ENCODE peak calls at places on chromosomes 3 and 15, in six cellular contexts. One of them, this sample, is unnamed.
A peak's percentile ranks its signal among the peaks of the same experiment; 100 is the strongest.

GRCh38 chr3:126147932-126148683 is 32.3 kb downstream of the ALDH1L1 start:
- DNase-seq in fibroblast of gingiva: no peak
- DNase-seq in pons: no peak
- DNase-seq in fibroblast of pulmonary artery: no peak
- DNase-seq in HT1080: no peak
- DNase-seq in activated B cell treated with CpG ODN at 0.5 μM for 24 hours: no peak
- DNase-seq in this sample: no peak

GRCh38 chr3:107241217-107241616 is 136.0 kb upstream of the CCDC54 start:
- DNase-seq in HT1080: peak; percentile 53
- DNase-seq in fibroblast of pulmonary artery: peak; percentile 41
- DNase-seq in activated B cell treated with CpG ODN at 0.5 μM for 24 hours: peak; percentile 20
- DNase-seq in pons: peak; percentile 54
- DNase-seq in fibroblast of gingiva: peak; percentile 16
- DNase-seq in this sample: no peak

GRCh38 chr3:3699816-3700633 is 99.2 kb upstream of the LRRN1 start:
- DNase-seq in HT1080: peak; percentile 47
- DNase-seq in pons: no peak
- DNase-seq in fibroblast of gingiva: no peak
- DNase-seq in fibroblast of pulmonary artery: no peak
- DNase-seq in activated B cell treated with CpG ODN at 0.5 μM for 24 hours: no peak
- DNase-seq in this sample: peak; percentile 27

GRCh38 chr3:88131695-88132094 is 18.1 kb upstream of the C3orf38 start:
- DNase-seq in fibroblast of gingiva: no peak
- DNase-seq in fibroblast of pulmonary artery: no peak
- DNase-seq in HT1080: no peak
- DNase-seq in pons: no peak
- DNase-seq in activated B cell treated with CpG ODN at 0.5 μM for 24 hours: no peak
- DNase-seq in this sample: no peak

GRCh38 chr3:150890320-150890719 is 14.9 kb downstream of the MINDY4B start:
- DNase-seq in fibroblast of gingiva: peak; percentile 57
- DNase-seq in fibroblast of pulmonary artery: peak; percentile 48
- DNase-seq in HT1080: no peak
- DNase-seq in pons: no peak
- DNase-seq in activated B cell treated with CpG ODN at 0.5 μM for 24 hours: no peak
- DNase-seq in this sample: no peak

GRCh38 chr15:40471105-40471777 is 457 bp downstream of the CHST14 start:
- DNase-seq in HT1080: peak; percentile 23
- DNase-seq in fibroblast of gingiva: peak; percentile 14
- DNase-seq in fibroblast of pulmonary artery: no peak
- DNase-seq in activated B cell treated with CpG ODN at 0.5 μM for 24 hours: peak; percentile 40
- DNase-seq in pons: no peak
- DNase-seq in this sample: peak; percentile 15

GRCh38 chr3:58419782-58420512 is 13.7 kb downstream of the PDHB start:
- DNase-seq in pons: no peak
- DNase-seq in HT1080: no peak
- DNase-seq in fibroblast of gingiva: peak; percentile 69
- DNase-seq in fibroblast of pulmonary artery: peak; percentile 46
- DNase-seq in activated B cell treated with CpG ODN at 0.5 μM for 24 hours: no peak
- DNase-seq in this sample: no peak

GRCh38 chr15:71424765-71425164 is 309.5 kb downstream of the THSD4 start:
- DNase-seq in pons: no peak
- DNase-seq in fibroblast of gingiva: peak; percentile 0
- DNase-seq in activated B cell treated with CpG ODN at 0.5 μM for 24 hours: no peak
- DNase-seq in fibroblast of pulmonary artery: no peak
- DNase-seq in HT1080: peak; percentile 17
- DNase-seq in this sample: no peak

GRCh38 chr3:35042210-35042960 is 596.9 kb upstream of the ARPP21 start:
- DNase-seq in HT1080: no peak
- DNase-seq in fibroblast of gingiva: no peak
- DNase-seq in fibroblast of pulmonary artery: no peak
- DNase-seq in pons: peak; percentile 15
- DNase-seq in activated B cell treated with CpG ODN at 0.5 μM for 24 hours: no peak
- DNase-seq in this sample: no peak

GRCh38 chr3:67292356-67293225 is 294.5 kb downstream of the KBTBD8 start:
- DNase-seq in HT1080: no peak
- DNase-seq in fibroblast of pulmonary artery: peak; percentile 3
- DNase-seq in fibroblast of gingiva: peak; percentile 3
- DNase-seq in activated B cell treated with CpG ODN at 0.5 μM for 24 hours: no peak
- DNase-seq in pons: no peak
- DNase-seq in this sample: no peak

GRCh38 chr3:23481660-23482278 is 278.6 kb downstream of the UBE2E2 start:
- DNase-seq in fibroblast of pulmonary artery: no peak
- DNase-seq in fibroblast of gingiva: peak; percentile 29
- DNase-seq in pons: peak; percentile 48
- DNase-seq in activated B cell treated with CpG ODN at 0.5 μM for 24 hours: no peak
- DNase-seq in HT1080: no peak
- DNase-seq in this sample: no peak

GRCh38 chr3:56314842-56315241 is 153.4 kb downstream of the ERC2 start:
- DNase-seq in activated B cell treated with CpG ODN at 0.5 μM for 24 hours: no peak
- DNase-seq in HT1080: peak; percentile 51
- DNase-seq in fibroblast of gingiva: peak; percentile 83
- DNase-seq in fibroblast of pulmonary artery: peak; percentile 75
- DNase-seq in pons: no peak
- DNase-seq in this sample: peak; percentile 90

GRCh38 chr3:133926736-133927542 is 31.3 kb upstream of the RAB6B start:
- DNase-seq in fibroblast of gingiva: no peak
- DNase-seq in fibroblast of pulmonary artery: no peak
- DNase-seq in pons: no peak
- DNase-seq in HT1080: no peak
- DNase-seq in activated B cell treated with CpG ODN at 0.5 μM for 24 hours: peak; percentile 22
- DNase-seq in this sample: no peak

GRCh38 chr3:124292329-124292728 is 300.4 kb upstream of the ROPN1 start:
- DNase-seq in HT1080: no peak
- DNase-seq in fibroblast of gingiva: no peak
- DNase-seq in pons: no peak
- DNase-seq in activated B cell treated with CpG ODN at 0.5 μM for 24 hours: no peak
- DNase-seq in fibroblast of pulmonary artery: no peak
- DNase-seq in this sample: no peak

GRCh38 chr15:50144342-50145120 is 25.5 kb upstream of the ATP8B4 start:
- DNase-seq in activated B cell treated with CpG ODN at 0.5 μM for 24 hours: no peak
- DNase-seq in fibroblast of pulmonary artery: no peak
- DNase-seq in fibroblast of gingiva: no peak
- DNase-seq in HT1080: no peak
- DNase-seq in pons: no peak
- DNase-seq in this sample: no peak

GRCh38 chr3:47022540-47023161 is 43.2 kb downstream of the NBEAL2 start:
- DNase-seq in fibroblast of pulmonary artery: peak; percentile 24
- DNase-seq in activated B cell treated with CpG ODN at 0.5 μM for 24 hours: no peak
- DNase-seq in fibroblast of gingiva: peak; percentile 81
- DNase-seq in pons: no peak
- DNase-seq in HT1080: no peak
- DNase-seq in this sample: no peak

GRCh38 chr3:25460751-25461150 is 32.7 kb downstream of the RARB start:
- DNase-seq in fibroblast of pulmonary artery: peak; percentile 49
- DNase-seq in HT1080: no peak
- DNase-seq in activated B cell treated with CpG ODN at 0.5 μM for 24 hours: no peak
- DNase-seq in fibroblast of gingiva: no peak
- DNase-seq in pons: no peak
- DNase-seq in this sample: no peak

GRCh38 chr3:88189361-88189810 is 39.6 kb downstream of the C3orf38 start:
- DNase-seq in fibroblast of gingiva: no peak
- DNase-seq in pons: no peak
- DNase-seq in HT1080: peak; percentile 61
- DNase-seq in activated B cell treated with CpG ODN at 0.5 μM for 24 hours: no peak
- DNase-seq in fibroblast of pulmonary artery: no peak
- DNase-seq in this sample: no peak

GRCh38 chr15:74406992-74407705 is 26.6 kb downstream of the SEMA7A start:
- DNase-seq in activated B cell treated with CpG ODN at 0.5 μM for 24 hours: no peak
- DNase-seq in HT1080: peak; percentile 97
- DNase-seq in pons: peak; percentile 54
- DNase-seq in fibroblast of gingiva: peak; percentile 82
- DNase-seq in fibroblast of pulmonary artery: peak; percentile 83
- DNase-seq in this sample: peak; percentile 68

GRCh38 chr15:64842986-64843561 is 1.4 kb downstream of the PLEKHO2 start:
- DNase-seq in pons: no peak
- DNase-seq in fibroblast of pulmonary artery: peak; percentile 74
- DNase-seq in activated B cell treated with CpG ODN at 0.5 μM for 24 hours: no peak
- DNase-seq in fibroblast of gingiva: peak; percentile 51
- DNase-seq in HT1080: peak; percentile 88
- DNase-seq in this sample: no peak

GRCh38 chr3:51681453-51681852 is 10.4 kb downstream of the TEX264 start:
- DNase-seq in activated B cell treated with CpG ODN at 0.5 μM for 24 hours: no peak
- DNase-seq in pons: peak; percentile 41
- DNase-seq in fibroblast of pulmonary artery: peak; percentile 55
- DNase-seq in fibroblast of gingiva: peak; percentile 42
- DNase-seq in HT1080: peak; percentile 84
- DNase-seq in this sample: no peak

GRCh38 chr15:60162911-60163310 is 158.8 kb downstream of the FOXB1 start:
- DNase-seq in pons: no peak
- DNase-seq in activated B cell treated with CpG ODN at 0.5 μM for 24 hours: no peak
- DNase-seq in HT1080: no peak
- DNase-seq in fibroblast of pulmonary artery: no peak
- DNase-seq in fibroblast of gingiva: no peak
- DNase-seq in this sample: no peak

GRCh38 chr15:77904901-77905300 is 172.6 kb downstream of the TBC1D2B start:
- DNase-seq in pons: no peak
- DNase-seq in fibroblast of pulmonary artery: no peak
- DNase-seq in activated B cell treated with CpG ODN at 0.5 μM for 24 hours: no peak
- DNase-seq in HT1080: no peak
- DNase-seq in fibroblast of gingiva: no peak
- DNase-seq in this sample: no peak

GRCh38 chr15:66865622-66866611 is 163.9 kb downstream of the SMAD6 start:
- DNase-seq in activated B cell treated with CpG ODN at 0.5 μM for 24 hours: peak; percentile 68
- DNase-seq in fibroblast of gingiva: no peak
- DNase-seq in pons: peak; percentile 60
- DNase-seq in fibroblast of pulmonary artery: no peak
- DNase-seq in HT1080: no peak
- DNase-seq in this sample: no peak

GRCh38 chr15:92158426-92158825 is 235.3 kb upstream of the ST8SIA2 start:
- DNase-seq in fibroblast of gingiva: no peak
- DNase-seq in HT1080: peak; percentile 50
- DNase-seq in activated B cell treated with CpG ODN at 0.5 μM for 24 hours: no peak
- DNase-seq in fibroblast of pulmonary artery: no peak
- DNase-seq in pons: no peak
- DNase-seq in this sample: no peak

GRCh38 chr3:119346076-119346496 is 51.9 kb downstream of the ARHGAP31 start:
- DNase-seq in fibroblast of pulmonary artery: no peak
- DNase-seq in HT1080: no peak
- DNase-seq in pons: no peak
- DNase-seq in activated B cell treated with CpG ODN at 0.5 μM for 24 hours: no peak
- DNase-seq in fibroblast of gingiva: no peak
- DNase-seq in this sample: peak; percentile 34

GRCh38 chr3:122563717-122564025 is 429 bp downstream of the PARP9 start:
- DNase-seq in activated B cell treated with CpG ODN at 0.5 μM for 24 hours: no peak
- DNase-seq in fibroblast of gingiva: no peak
- DNase-seq in HT1080: no peak
- DNase-seq in pons: peak; percentile 25
- DNase-seq in fibroblast of pulmonary artery: peak; percentile 16
- DNase-seq in this sample: no peak

GRCh38 chr3:55185380-55185779 is 257.5 kb upstream of the LRTM1 start:
- DNase-seq in fibroblast of pulmonary artery: peak; percentile 31
- DNase-seq in HT1080: no peak
- DNase-seq in activated B cell treated with CpG ODN at 0.5 μM for 24 hours: no peak
- DNase-seq in fibroblast of gingiva: peak; percentile 64
- DNase-seq in pons: no peak
- DNase-seq in this sample: peak; percentile 53

GRCh38 chr3:176785207-176785606 is 412.1 kb downstream of the TBL1XR1 start:
- DNase-seq in HT1080: no peak
- DNase-seq in fibroblast of gingiva: peak; percentile 32
- DNase-seq in activated B cell treated with CpG ODN at 0.5 μM for 24 hours: no peak
- DNase-seq in pons: no peak
- DNase-seq in fibroblast of pulmonary artery: no peak
- DNase-seq in this sample: no peak

GRCh38 chr3:47161983-47162694 is 1.8 kb downstream of the SETD2 start:
- DNase-seq in pons: peak; percentile 28
- DNase-seq in HT1080: no peak
- DNase-seq in fibroblast of pulmonary artery: no peak
- DNase-seq in activated B cell treated with CpG ODN at 0.5 μM for 24 hours: no peak
- DNase-seq in fibroblast of gingiva: no peak
- DNase-seq in this sample: no peak

GRCh38 chr3:4224331-4224730 is 78.8 kb upstream of the SETMAR start:
- DNase-seq in activated B cell treated with CpG ODN at 0.5 μM for 24 hours: no peak
- DNase-seq in pons: no peak
- DNase-seq in fibroblast of gingiva: no peak
- DNase-seq in HT1080: no peak
- DNase-seq in fibroblast of pulmonary artery: no peak
- DNase-seq in this sample: no peak

GRCh38 chr3:114527036-114527644 is 233.3 kb downstream of the TIGIT start:
- DNase-seq in pons: peak; percentile 14
- DNase-seq in HT1080: peak; percentile 29
- DNase-seq in fibroblast of pulmonary artery: peak; percentile 41
- DNase-seq in fibroblast of gingiva: peak; percentile 32
- DNase-seq in activated B cell treated with CpG ODN at 0.5 μM for 24 hours: no peak
- DNase-seq in this sample: no peak

GRCh38 chr3:45119824-45120614 is 26.2 kb downstream of the CDCP1 start:
- DNase-seq in fibroblast of gingiva: no peak
- DNase-seq in HT1080: peak; percentile 81
- DNase-seq in fibroblast of pulmonary artery: no peak
- DNase-seq in activated B cell treated with CpG ODN at 0.5 μM for 24 hours: no peak
- DNase-seq in pons: no peak
- DNase-seq in this sample: no peak

This sample was measured in H4.